ENCODE peak calls at places on chromosomes 2 and 18, in five cellular contexts. Z is adrenal gland, S is brain microvascular endothelial cell, Y is tibial nerve, N is foreskin fibroblast. C is an unnamed sample.

GRCh38 chr18:49667462-49667861 is 105.6 kb downstream of the LIPG start:
- DNase-seq in Z (no peak), Y (no peak), N (no peak), S (no peak), C (no peak)

GRCh38 chr2:6917071-6917760 is at the start of gene RNF144A:
- DNase-seq in N (peak; percentile 71), Z (peak; percentile 55), S (no peak), Y (peak; percentile 43), C (no peak)

GRCh38 chr2:228630786-228631185 is 449.3 kb upstream of the SPHKAP start:
- DNase-seq in N (no peak), S (no peak), Z (no peak), Y (no peak), C (no peak)

GRCh38 chr2:209298601-209299000 is 125.2 kb upstream of the MAP2 start:
- DNase-seq in S (no peak), Z (no peak), N (no peak), Y (no peak), C (no peak)

GRCh38 chr2:221553333-221553732 is 18.8 kb downstream of the EPHA4 start:
- DNase-seq in Z (no peak), N (no peak), Y (no peak), S (no peak), C (no peak)

GRCh38 chr2:178477443-178478099 is 829 bp downstream of the FKBP7 start:
- DNase-seq in Z (no peak), S (no peak), Y (no peak), N (no peak), C (no peak)

GRCh38 chr2:240435955-240436625 is 627 bp downstream of the GPC1 start:
- DNase-seq in Z (peak; percentile 41), Y (no peak), S (no peak), N (peak; percentile 61), C (peak; percentile 15)

GRCh38 chr18:3008546-3008945 is 4.4 kb downstream of the LPIN2 start:
- DNase-seq in N (peak; percentile 81), S (peak; percentile 64), Z (no peak), Y (no peak), C (no peak)

GRCh38 chr2:50820176-50820575 is 211.8 kb downstream of the NRXN1 start:
- DNase-seq in Z (no peak), S (no peak), Y (no peak), N (no peak), C (no peak)

GRCh38 chr18:52312321-52312720 is 27.7 kb upstream of the DCC start:
- DNase-seq in Y (no peak), S (no peak), N (no peak), Z (no peak), C (no peak)

GRCh38 chr2:74052732-74053712 is 68.3 kb downstream of the TET3 start:
- DNase-seq in N (no peak), S (no peak), Y (no peak), Z (no peak), C (no peak)

GRCh38 chr2:173196080-173196479 is 120.4 kb downstream of the MAP3K20 start:
- DNase-seq in Z (no peak), S (no peak), Y (no peak), N (no peak), C (no peak)

GRCh38 chr2:173198338-173198737 is 122.7 kb downstream of the MAP3K20 start:
- DNase-seq in S (no peak), N (no peak), Y (no peak), Z (no peak), C (no peak)

GRCh38 chr2:173195100-173195499 is 119.5 kb downstream of the MAP3K20 start:
- DNase-seq in Y (no peak), S (no peak), N (no peak), Z (no peak), C (no peak)

GRCh38 chr2:173199303-173199702 is 123.7 kb downstream of the MAP3K20 start:
- DNase-seq in Y (no peak), N (no peak), Z (no peak), S (no peak), C (no peak)

DNA sequence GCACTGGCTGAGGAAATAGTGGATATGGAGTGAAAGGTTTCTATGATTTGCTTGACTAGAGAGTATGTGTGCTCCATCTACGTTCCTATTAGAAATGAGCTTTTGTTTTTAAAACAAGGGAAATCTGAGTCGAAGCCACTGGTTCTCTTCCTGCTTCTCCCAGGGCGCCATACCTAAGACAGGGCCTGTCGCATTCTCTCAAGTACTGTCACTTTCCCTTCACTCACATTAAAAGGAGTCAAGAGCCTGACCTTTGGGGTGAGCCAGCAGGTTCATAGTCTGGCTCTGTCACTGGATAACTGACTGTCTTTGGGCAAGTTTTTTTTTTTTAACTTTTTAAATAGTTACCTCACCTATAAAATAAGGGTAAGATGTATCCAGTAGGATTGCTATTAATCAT is 121.0 kb downstream of the MAP3K20 start:
- DNase-seq in Z (no peak), N (no peak), Y (no peak), S (no peak), C (no peak)
- H3K4me3 ChIP-seq in Z (no peak overlapping the region), N (no peak overlapping the region), Y (no peak overlapping the region), S (no peak overlapping the region), C (no peak overlapping the region)

DNA sequence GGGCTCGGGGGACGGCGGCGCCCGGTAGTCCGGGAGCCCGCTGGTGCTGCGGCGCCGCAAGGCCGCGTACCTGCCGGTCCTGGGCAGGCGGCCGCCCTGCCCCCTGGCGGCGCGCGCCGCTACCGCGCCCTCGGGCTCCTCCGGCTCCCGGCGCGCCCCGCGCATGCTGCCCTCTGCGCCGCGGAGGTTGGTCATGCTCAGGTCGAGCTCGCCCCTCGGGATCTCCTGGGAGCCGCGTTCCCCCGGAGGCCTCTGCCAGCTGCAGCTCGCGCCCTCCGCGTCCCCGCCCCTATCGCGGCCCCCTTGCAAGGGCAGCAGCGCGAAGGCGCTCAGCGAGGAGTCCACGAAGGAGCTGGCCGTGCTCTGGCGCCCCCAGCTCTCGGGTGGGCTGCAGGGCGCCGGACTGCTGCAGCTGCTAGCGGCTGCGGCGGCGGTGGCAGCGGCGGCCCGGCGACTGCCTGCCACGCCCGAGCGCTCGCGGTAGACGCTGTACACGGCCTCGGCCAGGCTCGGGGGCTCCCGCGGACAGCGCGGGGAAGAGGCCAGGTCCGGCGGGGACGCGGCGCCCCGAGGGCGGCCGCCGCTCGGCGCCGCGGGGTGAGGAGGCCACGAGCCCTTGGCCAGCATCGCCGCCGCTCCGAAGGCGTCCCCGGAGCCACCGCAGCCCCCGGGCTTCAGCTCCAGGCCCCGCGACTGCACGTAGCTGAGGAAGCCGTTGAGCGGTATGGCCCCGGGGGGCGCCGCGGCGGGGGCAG is 4.5 kb downstream of the TMEM200C start:
- DNase-seq in Y (no peak), S (no peak), N (peak; percentile 15), Z (peak; percentile 61), C (no peak)
- H3K4me3 ChIP-seq in Y (peak overlapping the region; percentile 37), S (peak overlapping the region; percentile 50), N (no peak overlapping the region), Z (no peak overlapping the region), C (peak overlapping the region; percentile 60)

DNA sequence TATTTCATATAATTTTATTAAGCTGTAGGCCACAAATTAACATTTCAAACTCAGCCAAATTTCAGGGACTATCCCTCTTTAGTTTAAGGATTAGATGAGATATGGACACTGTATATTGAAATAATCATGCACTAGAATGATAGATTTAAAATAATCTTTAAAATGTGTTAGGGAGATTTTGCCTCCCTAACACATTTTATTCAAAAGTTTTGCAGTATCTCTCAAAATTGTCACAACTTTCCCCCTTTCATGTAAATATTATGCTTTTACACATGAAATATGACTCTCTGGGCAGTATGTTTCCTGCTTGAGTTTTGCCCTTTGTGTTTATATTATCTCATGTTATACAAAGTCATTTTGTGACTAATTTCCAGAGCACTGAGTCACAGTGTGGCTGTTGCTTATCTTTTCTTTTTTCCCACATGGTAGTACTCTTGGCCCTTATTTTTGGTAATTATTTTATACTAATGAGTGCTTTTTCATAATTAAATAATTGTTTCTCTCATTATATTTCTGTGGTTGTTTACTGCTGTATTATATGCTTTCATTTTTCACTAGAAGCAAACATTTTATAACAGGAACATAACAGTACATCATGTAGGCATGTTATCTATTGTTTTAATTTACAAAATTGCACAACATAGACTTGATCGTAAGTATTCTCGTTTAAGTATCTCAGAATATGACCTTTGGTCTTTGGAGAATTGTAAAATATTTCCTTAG is 1.1 kb downstream of the TFPI start:
- DNase-seq in S (peak; percentile 68), N (peak; percentile 82), Z (no peak), Y (no peak), C (no peak)
- H3K4me3 ChIP-seq in S (peak overlapping the region; percentile 71), N (peak overlapping the region; percentile 61), Z (no peak overlapping the region), Y (peak overlapping the region; percentile 39), C (peak overlapping the region; percentile 63)

GRCh38 chr2:3682811-3683210 is 20.6 kb upstream of the DCDC2C start:
- DNase-seq in N (no peak), Z (no peak), Y (no peak), S (peak; percentile 14), C (no peak)

GRCh38 chr2:3683748-3684454 is 19.5 kb upstream of the DCDC2C start:
- DNase-seq in Z (no peak), S (peak; percentile 41), N (no peak), Y (no peak), C (no peak)

GRCh38 chr2:3680548-3681345 is 22.6 kb upstream of the DCDC2C start:
- DNase-seq in N (no peak), Y (no peak), Z (no peak), S (no peak), C (no peak)

GRCh38 chr2:3679616-3680393 is 21.8 kb downstream of the ALLC start:
- DNase-seq in Y (no peak), Z (no peak), N (no peak), S (no peak), C (no peak)

DNA sequence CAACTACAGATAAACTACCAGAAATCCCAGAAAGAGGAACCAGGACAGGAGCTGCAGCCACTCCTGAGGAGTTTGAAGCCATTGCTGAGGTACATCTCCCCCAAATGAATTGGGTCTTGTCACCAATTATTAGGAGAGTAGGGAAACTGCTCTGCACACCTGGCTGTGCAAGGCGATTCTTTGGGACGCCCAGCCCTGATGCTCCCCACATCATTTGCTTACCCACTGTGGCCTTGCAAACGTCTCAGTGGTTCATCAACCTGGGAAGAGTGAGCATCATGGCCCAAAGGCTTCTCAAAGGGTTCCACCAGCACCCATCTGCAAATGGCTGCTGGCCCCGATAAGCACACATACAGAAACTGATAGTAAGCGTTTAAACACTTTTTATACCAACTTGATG is 21.8 kb upstream of the DCDC2C start:
- DNase-seq in S (no peak), N (no peak), Y (no peak), Z (no peak), C (no peak)
- H3K4me3 ChIP-seq in S (no peak overlapping the region), N (no peak overlapping the region), Y (no peak overlapping the region), Z (no peak overlapping the region), C (no peak overlapping the region)

DNA sequence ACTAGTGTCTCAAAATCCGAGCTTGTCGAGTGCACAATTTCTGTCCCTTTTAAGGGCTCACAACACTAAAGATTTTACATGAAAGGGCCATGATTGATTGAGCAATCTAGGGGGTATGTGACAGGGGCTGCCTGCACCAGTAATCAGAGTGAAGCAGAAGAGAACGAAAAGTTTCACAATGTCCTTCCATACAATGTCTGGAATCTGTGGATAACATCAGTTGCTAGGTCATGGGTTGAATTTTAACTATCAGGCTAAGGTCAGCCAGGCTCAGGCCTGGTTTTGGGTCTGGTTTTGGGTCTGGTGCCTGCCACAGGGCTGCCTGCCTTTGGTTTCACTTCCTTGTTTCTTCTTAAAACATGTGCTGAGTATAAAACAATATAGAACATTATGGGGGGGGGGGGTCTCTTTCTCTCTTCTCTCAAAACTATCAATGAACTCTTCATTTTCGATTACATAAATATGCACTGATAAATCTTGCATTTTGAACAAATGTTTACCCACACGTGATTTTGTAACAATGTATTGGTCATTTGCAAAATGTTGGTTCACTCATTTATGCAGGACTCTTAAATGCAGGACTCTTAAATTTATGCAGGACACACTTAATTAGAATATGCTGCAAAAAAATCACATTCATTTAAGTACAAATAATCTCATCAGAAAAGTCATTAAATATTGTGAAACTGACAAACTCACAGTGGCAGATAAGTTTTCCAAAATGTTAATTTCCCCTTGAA is 290.6 kb upstream of the KYNU start:
- DNase-seq in N (no peak), Z (no peak), Y (no peak), S (no peak), C (no peak)
- H3K4me3 ChIP-seq in N (no peak overlapping the region), Z (no peak overlapping the region), Y (no peak overlapping the region), S (no peak overlapping the region), C (no peak overlapping the region)